ENCODE peak calls at places on chromosomes 1 and 21, in five cellular contexts. D, T, Y, K and P are unnamed samples.

GRCh38 chr1:154791292-154792278 is 78.5 kb downstream of the KCNN3 start:
- DNase-seq in K (no peak), T (peak), D (no peak), Y (no peak), P (no peak)

GRCh38 chr1:111204211-111204883 is 3.9 kb upstream of the DENND2D start:
- DNase-seq in T (no peak), K (peak), D (no peak), Y (peak), P (no peak)

GRCh38 chr1:22238356-22239224 is 95.7 kb upstream of the WNT4 start:
- DNase-seq in T (no peak), D (no peak), Y (no peak), K (no peak), P (no peak)

GRCh38 chr1:223001653-223002634 is 141.1 kb downstream of the TLR5 start:
- DNase-seq in Y (no peak), K (no peak), T (no peak), D (no peak), P (no peak)

GRCh38 chr1:33715195-33715811 is 148.6 kb upstream of the HMGB4 start:
- DNase-seq in D (no peak), T (no peak), Y (no peak), K (no peak), P (no peak)

GRCh38 chr21:41703857-41704501 is 62.9 kb downstream of the RIPK4 start:
- DNase-seq in D (no peak), Y (no peak), T (no peak), K (no peak), P (no peak)

GRCh38 chr1:15051898-15052528 is 101.5 kb upstream of the TMEM51 start:
- DNase-seq in K (no peak), T (no peak), Y (no peak), D (no peak), P (no peak)

GRCh38 chr1:13781907-13782633 is 82.1 kb downstream of the PRDM2 start:
- DNase-seq in T (peak), Y (peak), K (no peak), D (no peak), P (no peak)

GRCh38 chr1:209157514-209158285 is 425.8 kb upstream of the CAMK1G start:
- DNase-seq in D (no peak), K (no peak), Y (no peak), T (no peak), P (no peak)

GRCh38 chr1:215052656-215053055 is 29.9 kb upstream of the KCNK2 start:
- DNase-seq in T (peak), D (no peak), K (no peak), Y (no peak), P (no peak)

GRCh38 chr21:24050233-24050632 is 1557.0 kb downstream of the MRPL39 start:
- DNase-seq in K (no peak), D (no peak), Y (no peak), T (no peak), P (no peak)

GRCh38 chr21:24046816-24047443 is 1560.4 kb downstream of the MRPL39 start:
- DNase-seq in D (no peak), K (no peak), Y (no peak), T (peak), P (no peak)

GRCh38 chr21:24042687-24043086 is 1564.6 kb downstream of the MRPL39 start:
- DNase-seq in T (no peak), Y (no peak), D (no peak), K (no peak), P (no peak)

GRCh38 chr21:24045373-24045772 is 1561.9 kb downstream of the MRPL39 start:
- DNase-seq in T (no peak), D (no peak), Y (no peak), K (no peak), P (no peak)

DNA sequence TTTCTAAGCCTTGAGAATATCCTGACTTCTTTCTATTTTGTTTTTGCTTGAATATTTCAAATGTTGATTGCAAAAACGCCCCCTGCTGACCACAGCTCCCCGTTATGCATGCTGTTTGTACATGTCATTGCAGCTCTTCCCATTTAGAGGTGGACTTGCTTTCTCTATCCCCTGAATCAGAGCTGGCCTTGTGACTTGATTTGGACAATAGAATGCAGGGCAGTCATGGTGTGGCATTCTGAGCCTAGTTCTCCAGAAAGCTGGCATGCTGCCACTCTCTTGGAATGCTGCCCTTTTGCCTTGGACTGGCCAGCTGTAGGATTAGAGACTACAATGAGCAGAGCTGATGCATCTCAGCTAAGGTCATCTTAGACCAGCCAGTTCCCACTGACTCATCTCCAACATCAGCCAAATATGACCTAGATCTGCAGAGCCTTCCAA is 1561.5 kb downstream of the MRPL39 start:
- DNase-seq in Y (peak), K (peak), T (peak), D (peak), P (peak)
- TF ChIP-seq CTCF in Y (no peak), K (peak), T (peak), D (peak), P (peak)

GRCh38 chr1:75126611-75127101 is 7.5 kb upstream of the LHX8 start:
- DNase-seq in D (no peak), K (no peak), T (no peak), Y (no peak), P (no peak)

GRCh38 chr1:75125161-75125681 is 9.0 kb upstream of the LHX8 start:
- DNase-seq in T (no peak), K (no peak), Y (no peak), D (no peak), P (no peak)

GRCh38 chr1:75130312-75130677 is 3.9 kb upstream of the LHX8 start:
- DNase-seq in K (no peak), D (no peak), T (no peak), Y (no peak), P (no peak)

GRCh38 chr1:75129660-75130311 is 4.4 kb upstream of the LHX8 start:
- DNase-seq in K (no peak), T (no peak), Y (no peak), D (no peak), P (no peak)

GRCh38 chr1:75127916-75128717 is 6.1 kb upstream of the LHX8 start:
- DNase-seq in K (no peak), Y (no peak), T (no peak), D (no peak), P (no peak)
- TF ChIP-seq CTCF in K (no peak), Y (no peak), T (no peak), D (no peak), P (no peak)

GRCh38 chr1:61853545-61853944 is 111.3 kb downstream of the PATJ start:
- DNase-seq in K (no peak), D (no peak), T (peak), Y (no peak), P (no peak)
- TF ChIP-seq CTCF in K (peak), D (peak), T (no peak), Y (no peak), P (peak)

GRCh38 chr1:172581779-172582178 is 48.8 kb downstream of the SUCO start:
- DNase-seq in Y (no peak), K (no peak), T (peak), D (no peak), P (no peak)

GRCh38 chr1:172585861-172586260 is 52.9 kb downstream of the SUCO start:
- DNase-seq in T (no peak), D (no peak), Y (no peak), K (no peak), P (no peak)

GRCh38 chr1:172585348-172585747 is 52.4 kb downstream of the SUCO start:
- DNase-seq in K (no peak), D (no peak), T (peak), Y (no peak), P (no peak)

GRCh38 chr1:172581273-172581672 is 48.3 kb downstream of the SUCO start:
- DNase-seq in T (no peak), D (no peak), Y (no peak), K (no peak), P (no peak)

GRCh38 chr1:172582889-172583288 is 49.9 kb downstream of the SUCO start:
- DNase-seq in K (no peak), D (no peak), T (no peak), Y (no peak), P (no peak)
- TF ChIP-seq CTCF in K (no peak), D (no peak), T (no peak), Y (no peak), P (no peak)

DNA sequence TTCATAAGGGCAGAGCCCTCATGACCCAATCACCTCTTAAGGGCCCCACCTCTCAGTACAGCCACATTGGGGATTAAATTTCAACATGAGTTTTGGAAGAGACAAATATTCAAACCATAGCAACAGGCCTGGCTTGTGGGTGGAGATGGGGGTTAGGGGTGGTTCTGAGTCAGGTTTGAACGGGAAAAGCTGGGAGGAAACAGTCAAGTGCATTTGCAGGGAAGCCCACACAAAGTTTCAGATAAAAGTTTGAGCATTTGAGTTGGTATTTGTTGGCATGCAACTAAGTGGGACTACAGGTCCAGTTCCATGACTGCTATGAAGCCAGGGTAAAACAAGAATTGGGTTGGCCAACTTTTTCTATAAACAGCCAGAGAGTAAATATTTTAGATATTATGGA is 21.0 kb upstream of the PADI2 start:
- DNase-seq in D (no peak), T (no peak), Y (no peak), K (no peak), P (no peak)
- TF ChIP-seq CTCF in D (no peak), T (no peak), Y (no peak), K (no peak), P (no peak)

GRCh38 chr1:53501065-53502005 is 42.1 kb downstream of the DMRTB1 start:
- DNase-seq in Y (no peak), T (no peak), K (no peak), D (no peak), P (no peak)
- TF ChIP-seq CTCF in Y (no peak), T (peak), K (no peak), D (no peak), P (no peak)

DNA sequence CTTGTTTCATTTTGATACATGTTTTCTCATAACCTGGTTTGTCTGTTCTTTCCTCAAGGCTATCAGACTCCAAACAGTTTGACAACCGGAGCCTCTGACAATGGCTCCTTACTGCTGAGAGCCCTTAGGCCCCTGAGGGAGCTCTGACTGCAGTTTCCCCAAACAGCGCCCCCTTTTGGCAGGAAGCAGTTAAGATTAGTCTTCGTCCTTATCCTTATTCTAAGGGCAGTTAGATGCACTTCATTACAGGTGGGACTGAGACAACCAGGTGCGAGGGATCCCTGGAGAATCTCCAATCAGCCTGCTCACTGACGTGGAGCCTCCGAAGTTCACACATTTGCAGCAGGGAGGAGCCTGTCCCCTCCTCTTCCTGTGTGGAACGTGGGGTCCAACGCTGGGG is 393.1 kb downstream of the BRINP3 start:
- DNase-seq in K (no peak), T (no peak), D (no peak), Y (no peak), P (peak)
- TF ChIP-seq CTCF in K (no peak), T (no peak), D (no peak), Y (no peak), P (peak)

GRCh38 chr1:180636138-180636537 is 4.3 kb downstream of the XPR1 start:
- DNase-seq in D (no peak), Y (no peak), K (no peak), T (no peak), P (no peak)
- TF ChIP-seq CTCF in D (no peak), Y (no peak), K (no peak), T (peak), P (no peak)

DNA sequence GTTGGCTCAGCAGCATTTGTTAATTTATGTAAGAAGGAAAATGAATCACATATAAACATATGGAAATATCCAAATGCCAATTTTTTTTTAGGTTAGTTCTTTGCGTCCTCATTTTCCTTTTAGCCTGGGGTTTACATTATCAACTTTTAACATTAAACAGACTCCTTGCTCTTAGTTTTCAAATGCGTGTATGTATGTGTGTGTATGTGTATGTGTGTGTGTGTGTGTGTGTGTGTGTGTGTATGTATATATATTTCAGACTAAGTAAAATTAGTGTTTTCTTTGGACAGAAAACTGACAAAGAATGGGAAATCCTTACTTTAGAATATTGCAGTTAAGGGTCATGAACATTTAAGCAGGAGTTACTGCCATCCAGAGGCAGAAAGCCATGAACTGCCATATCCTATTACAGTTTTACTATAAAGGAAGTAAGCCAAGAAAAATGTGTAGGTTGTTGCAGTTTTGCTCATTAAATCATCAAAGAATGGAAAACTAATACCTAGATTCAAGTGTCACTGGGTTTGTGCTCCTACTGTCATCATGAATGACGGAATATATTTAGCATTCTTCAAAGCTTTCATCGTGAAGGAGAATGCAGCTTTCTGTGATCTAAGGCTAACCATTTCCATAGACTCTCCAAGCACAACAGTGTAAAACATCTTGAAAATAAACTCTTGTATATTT is 477.0 kb upstream of the NR5A2 start:
- DNase-seq in K (no peak), T (peak), D (no peak), Y (no peak), P (no peak)
- TF ChIP-seq CTCF in K (no peak), T (peak), D (no peak), Y (no peak), P (no peak)